ENCODE peak calls at places on chromosomes 3 and 15, in eight cellular contexts. One of them, this sample, is unnamed.

GRCh38 chr3:125151916-125152315 is 60.6 kb downstream of the SLC12A8 start:
- DNase-seq in adrenal gland: no peak
- DNase-seq in PC-9: no peak
- DNase-seq in breast epithelium: no peak
- DNase-seq in GM12864: no peak
- DNase-seq in HFFc6: no peak
- DNase-seq in kidney epithelial cell: no peak
- DNase-seq in cardiac fibroblast: no peak
- DNase-seq in this sample: no peak

GRCh38 chr3:35184775-35185174 is 454.6 kb upstream of the ARPP21 start:
- DNase-seq in kidney epithelial cell: no peak
- DNase-seq in PC-9: no peak
- DNase-seq in HFFc6: no peak
- DNase-seq in adrenal gland: no peak
- DNase-seq in GM12864: no peak
- DNase-seq in cardiac fibroblast: peak; percentile 80
- DNase-seq in breast epithelium: no peak
- DNase-seq in this sample: no peak

GRCh38 chr3:66115858-66116654 is 77.3 kb upstream of the MAGI1 start:
- DNase-seq in adrenal gland: peak; percentile 91
- DNase-seq in GM12864: no peak
- DNase-seq in breast epithelium: peak; percentile 55
- DNase-seq in cardiac fibroblast: peak; percentile 98
- DNase-seq in PC-9: peak; percentile 76
- DNase-seq in kidney epithelial cell: peak; percentile 96
- DNase-seq in HFFc6: peak; percentile 93
- DNase-seq in this sample: peak; percentile 81

GRCh38 chr3:108130705-108131104 is 39.9 kb upstream of the CD47 start:
- DNase-seq in HFFc6: peak; percentile 30
- DNase-seq in cardiac fibroblast: peak; percentile 55
- DNase-seq in adrenal gland: no peak
- DNase-seq in breast epithelium: no peak
- DNase-seq in GM12864: no peak
- DNase-seq in kidney epithelial cell: no peak
- DNase-seq in PC-9: no peak
- DNase-seq in this sample: no peak

GRCh38 chr3:35654471-35654870 is 15.1 kb downstream of the ARPP21 start:
- DNase-seq in GM12864: no peak
- DNase-seq in adrenal gland: no peak
- DNase-seq in kidney epithelial cell: no peak
- DNase-seq in cardiac fibroblast: no peak
- DNase-seq in PC-9: no peak
- DNase-seq in HFFc6: no peak
- DNase-seq in breast epithelium: no peak
- DNase-seq in this sample: no peak

GRCh38 chr3:52891164-52891563 is 6.2 kb downstream of the STIMATE start:
- DNase-seq in GM12864: no peak
- DNase-seq in PC-9: no peak
- DNase-seq in cardiac fibroblast: no peak
- DNase-seq in breast epithelium: no peak
- DNase-seq in kidney epithelial cell: no peak
- DNase-seq in adrenal gland: peak; percentile 46
- DNase-seq in HFFc6: no peak
- DNase-seq in this sample: no peak

GRCh38 chr15:78909160-78909695 is 35.6 kb downstream of the CTSH start:
- DNase-seq in kidney epithelial cell: no peak
- DNase-seq in adrenal gland: no peak
- DNase-seq in HFFc6: no peak
- DNase-seq in breast epithelium: no peak
- DNase-seq in cardiac fibroblast: no peak
- DNase-seq in PC-9: no peak
- DNase-seq in GM12864: no peak
- DNase-seq in this sample: no peak

GRCh38 chr15:62644874-62645755 is 397.4 kb upstream of the TPM1 start:
- DNase-seq in GM12864: no peak
- DNase-seq in breast epithelium: no peak
- DNase-seq in adrenal gland: no peak
- DNase-seq in PC-9: no peak
- DNase-seq in cardiac fibroblast: no peak
- DNase-seq in HFFc6: no peak
- DNase-seq in kidney epithelial cell: no peak
- DNase-seq in this sample: no peak

GRCh38 chr3:30302027-30302426 is 304.4 kb upstream of the TGFBR2 start:
- DNase-seq in kidney epithelial cell: no peak
- DNase-seq in cardiac fibroblast: peak; percentile 39
- DNase-seq in adrenal gland: no peak
- DNase-seq in GM12864: peak; percentile 8
- DNase-seq in HFFc6: no peak
- DNase-seq in breast epithelium: no peak
- DNase-seq in PC-9: no peak
- DNase-seq in this sample: no peak

GRCh38 chr15:59997070-59997701 is 6.9 kb upstream of the FOXB1 start:
- DNase-seq in breast epithelium: no peak
- DNase-seq in adrenal gland: no peak
- DNase-seq in HFFc6: no peak
- DNase-seq in kidney epithelial cell: no peak
- DNase-seq in cardiac fibroblast: no peak
- DNase-seq in PC-9: peak; percentile 45
- DNase-seq in GM12864: peak; percentile 18
- DNase-seq in this sample: no peak

GRCh38 chr3:186589856-186590579 is 19.5 kb downstream of the DNAJB11 start:
- DNase-seq in HFFc6: no peak
- DNase-seq in PC-9: peak; percentile 87
- DNase-seq in GM12864: no peak
- DNase-seq in breast epithelium: no peak
- DNase-seq in adrenal gland: no peak
- DNase-seq in kidney epithelial cell: peak; percentile 34
- DNase-seq in cardiac fibroblast: peak; percentile 48
- DNase-seq in this sample: peak; percentile 86

GRCh38 chr3:151308089-151308488 is 8.5 kb downstream of the GPR87 start:
- DNase-seq in HFFc6: peak; percentile 40
- DNase-seq in PC-9: no peak
- DNase-seq in cardiac fibroblast: no peak
- DNase-seq in GM12864: no peak
- DNase-seq in breast epithelium: no peak
- DNase-seq in adrenal gland: no peak
- DNase-seq in kidney epithelial cell: no peak
- DNase-seq in this sample: no peak

GRCh38 chr3:2166552-2166951 is 67.9 kb downstream of the CNTN4 start:
- DNase-seq in adrenal gland: no peak
- DNase-seq in cardiac fibroblast: no peak
- DNase-seq in breast epithelium: no peak
- DNase-seq in HFFc6: no peak
- DNase-seq in kidney epithelial cell: no peak
- DNase-seq in PC-9: no peak
- DNase-seq in GM12864: no peak
- DNase-seq in this sample: no peak

GRCh38 chr3:119240101-119240581 is 537 bp downstream of the B4GALT4 start:
- DNase-seq in HFFc6: no peak
- DNase-seq in breast epithelium: no peak
- DNase-seq in adrenal gland: peak; percentile 68
- DNase-seq in GM12864: no peak
- DNase-seq in PC-9: no peak
- DNase-seq in cardiac fibroblast: peak; percentile 19
- DNase-seq in kidney epithelial cell: no peak
- DNase-seq in this sample: peak; percentile 14

GRCh38 chr3:122415762-122416654 is at the start of gene WDR5B:
- DNase-seq in GM12864: peak; percentile 98
- DNase-seq in kidney epithelial cell: peak; percentile 88
- DNase-seq in cardiac fibroblast: peak; percentile 99
- DNase-seq in adrenal gland: peak; percentile 99
- DNase-seq in breast epithelium: peak; percentile 99
- DNase-seq in PC-9: peak; percentile 99
- DNase-seq in HFFc6: peak; percentile 97
- DNase-seq in this sample: peak; percentile 100
- TF ChIP-seq CTCF in GM12864: peak; percentile 15
- TF ChIP-seq CTCF in kidney epithelial cell: peak; percentile 15
- TF ChIP-seq CTCF in cardiac fibroblast: no peak
- TF ChIP-seq CTCF in adrenal gland: no peak
- TF ChIP-seq CTCF in breast epithelium: no peak
- TF ChIP-seq CTCF in PC-9: peak; percentile 23
- TF ChIP-seq CTCF in HFFc6: peak; percentile 11
- TF ChIP-seq CTCF in this sample: no peak

DNA sequence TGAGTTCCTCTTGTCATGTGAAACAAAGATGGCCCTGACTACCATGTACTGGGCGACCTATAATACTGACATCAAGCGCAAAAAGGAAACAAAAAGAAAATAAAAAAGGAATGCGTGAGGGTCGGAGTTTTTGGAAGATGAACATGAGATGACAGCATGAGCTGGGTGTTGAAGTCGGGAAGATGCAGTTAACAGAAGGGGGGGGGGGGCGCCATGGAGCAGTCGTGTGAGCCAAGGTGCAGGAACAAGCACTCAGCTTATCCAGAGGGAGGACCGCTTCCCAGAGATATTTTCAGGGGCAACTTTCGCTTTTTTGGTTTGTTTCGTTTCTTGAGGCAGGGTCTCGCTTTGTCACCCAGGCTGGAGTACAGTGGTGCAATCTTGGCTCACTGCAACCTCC is 110.2 kb downstream of the RORA start:
- DNase-seq in cardiac fibroblast: no peak
- DNase-seq in breast epithelium: no peak
- DNase-seq in HFFc6: no peak
- DNase-seq in GM12864: no peak
- DNase-seq in PC-9: no peak
- DNase-seq in adrenal gland: no peak
- DNase-seq in kidney epithelial cell: no peak
- DNase-seq in this sample: no peak
- TF ChIP-seq CTCF in cardiac fibroblast: no peak
- TF ChIP-seq CTCF in breast epithelium: no peak
- TF ChIP-seq CTCF in HFFc6: no peak
- TF ChIP-seq CTCF in GM12864: peak; percentile 36
- TF ChIP-seq CTCF in PC-9: no peak
- TF ChIP-seq CTCF in adrenal gland: no peak
- TF ChIP-seq CTCF in kidney epithelial cell: peak; percentile 36
- TF ChIP-seq CTCF in this sample: no peak

DNA sequence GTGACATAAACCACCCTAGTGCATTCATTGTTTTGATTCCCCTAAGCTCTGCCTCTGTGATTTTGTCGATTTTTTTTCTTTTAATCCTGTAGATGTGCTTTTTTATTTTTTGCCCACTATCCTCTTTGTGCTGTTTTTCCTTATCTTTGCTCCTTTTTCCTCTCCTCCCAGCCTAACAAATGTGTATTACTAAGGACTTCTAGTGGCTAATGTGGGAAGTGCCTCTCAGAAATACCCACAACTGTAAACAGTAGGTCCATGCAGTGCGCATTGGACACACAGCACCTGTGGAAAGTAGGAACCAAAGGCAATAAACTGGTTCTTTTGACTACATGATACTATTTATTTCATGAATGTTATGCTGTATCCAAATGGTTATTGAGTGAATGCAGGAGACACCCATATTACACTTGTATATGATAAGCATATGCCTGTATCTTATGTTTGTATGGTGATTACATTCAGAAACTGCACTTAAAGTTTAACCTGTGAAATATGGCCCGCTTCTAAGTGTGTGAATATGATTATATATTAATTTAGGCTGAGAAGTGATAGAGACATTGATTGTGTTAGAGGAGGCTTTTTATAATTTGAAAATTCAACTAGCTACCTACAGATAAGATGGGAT is 147.8 kb downstream of the PLCL2 start:
- DNase-seq in PC-9: no peak
- DNase-seq in kidney epithelial cell: peak; percentile 14
- DNase-seq in adrenal gland: no peak
- DNase-seq in GM12864: no peak
- DNase-seq in cardiac fibroblast: peak; percentile 69
- DNase-seq in HFFc6: peak; percentile 57
- DNase-seq in breast epithelium: no peak
- DNase-seq in this sample: peak; percentile 2
- TF ChIP-seq CTCF in PC-9: peak; percentile 71
- TF ChIP-seq CTCF in kidney epithelial cell: peak; percentile 63
- TF ChIP-seq CTCF in adrenal gland: peak; percentile 77
- TF ChIP-seq CTCF in GM12864: peak; percentile 51
- TF ChIP-seq CTCF in cardiac fibroblast: peak; percentile 78
- TF ChIP-seq CTCF in HFFc6: peak; percentile 80
- TF ChIP-seq CTCF in breast epithelium: no peak
- TF ChIP-seq CTCF in this sample: no peak

DNA sequence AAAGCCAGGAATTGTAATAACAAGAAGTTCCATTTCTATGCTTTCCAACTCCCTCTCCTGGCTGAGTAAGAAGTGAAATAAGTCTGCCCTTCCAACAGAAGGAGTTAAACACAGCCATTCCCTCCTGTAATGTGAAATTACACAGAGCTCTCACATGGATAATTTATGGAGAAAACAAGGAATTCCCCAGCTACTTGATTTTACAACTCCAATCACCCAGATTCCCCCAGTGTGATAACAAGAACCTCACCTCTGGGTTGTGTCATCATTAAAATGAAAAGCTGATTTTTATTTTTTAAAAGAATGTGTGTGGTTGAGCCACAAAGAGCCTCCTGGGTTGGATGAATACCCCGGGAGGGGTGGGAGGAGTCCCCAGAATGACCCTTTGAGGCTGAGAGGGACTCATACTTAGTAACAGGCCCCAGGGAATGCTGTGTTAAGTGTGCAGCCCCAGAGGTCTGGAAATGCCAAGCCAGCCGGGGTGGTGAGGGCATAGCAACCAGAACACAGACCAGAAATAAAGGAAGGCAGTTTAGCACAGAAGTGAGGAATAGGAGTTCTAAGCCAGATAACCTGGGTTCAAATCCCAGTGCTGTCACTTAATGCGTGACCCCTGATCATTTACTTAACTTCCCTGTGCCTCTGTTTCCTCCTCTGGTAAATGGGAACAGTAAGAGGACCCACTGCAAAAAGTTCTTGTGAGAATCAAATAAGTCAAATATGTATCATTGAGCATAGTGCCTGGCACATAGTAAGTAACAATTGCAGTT is 124.9 kb upstream of the ARHGEF3 start:
- DNase-seq in breast epithelium: no peak
- DNase-seq in kidney epithelial cell: peak; percentile 69
- DNase-seq in GM12864: no peak
- DNase-seq in adrenal gland: no peak
- DNase-seq in cardiac fibroblast: peak; percentile 74
- DNase-seq in HFFc6: peak; percentile 54
- DNase-seq in PC-9: peak; percentile 17
- DNase-seq in this sample: peak; percentile 34
- TF ChIP-seq CTCF in breast epithelium: no peak
- TF ChIP-seq CTCF in kidney epithelial cell: peak; percentile 5
- TF ChIP-seq CTCF in GM12864: no peak
- TF ChIP-seq CTCF in adrenal gland: no peak
- TF ChIP-seq CTCF in cardiac fibroblast: peak; percentile 12
- TF ChIP-seq CTCF in HFFc6: peak; percentile 26
- TF ChIP-seq CTCF in PC-9: no peak
- TF ChIP-seq CTCF in this sample: no peak

DNA sequence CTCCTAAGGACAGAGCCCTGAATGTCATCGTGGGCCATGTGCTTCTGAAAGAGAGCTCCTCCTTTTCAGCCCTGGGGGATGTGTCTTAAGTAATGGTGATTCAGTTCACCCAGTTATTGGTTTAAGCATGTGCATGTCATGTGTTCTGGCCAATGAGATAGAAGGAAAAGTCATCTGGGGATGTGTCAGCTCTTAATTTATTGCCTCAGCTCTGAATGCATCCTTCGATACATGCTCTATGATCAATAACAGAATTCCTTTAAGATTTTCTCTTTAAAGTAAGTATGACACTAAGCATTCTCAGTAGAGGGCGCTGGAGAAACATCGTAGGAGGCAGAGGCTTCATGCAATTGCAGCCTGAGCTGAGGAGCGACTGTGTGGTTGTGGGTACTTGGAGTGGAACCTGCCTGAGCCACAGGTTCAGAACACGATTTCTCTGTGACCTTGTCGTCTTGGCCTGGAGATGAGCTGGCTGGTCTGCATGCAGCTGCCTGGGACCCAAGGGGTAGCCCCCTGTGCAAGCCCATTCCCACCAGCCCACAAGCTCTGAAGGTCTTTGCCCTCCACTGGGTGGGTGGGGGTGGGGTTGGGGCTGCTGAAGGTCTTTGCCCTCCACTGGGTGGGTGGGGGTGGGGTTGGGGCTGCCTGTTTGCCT is 69.5 kb downstream of the C3orf38 start:
- DNase-seq in adrenal gland: peak; percentile 58
- DNase-seq in HFFc6: peak; percentile 10
- DNase-seq in breast epithelium: no peak
- DNase-seq in cardiac fibroblast: peak; percentile 77
- DNase-seq in kidney epithelial cell: peak; percentile 31
- DNase-seq in PC-9: peak; percentile 15
- DNase-seq in GM12864: peak; percentile 10
- DNase-seq in this sample: peak; percentile 13
- TF ChIP-seq CTCF in adrenal gland: peak; percentile 14
- TF ChIP-seq CTCF in HFFc6: peak; percentile 65
- TF ChIP-seq CTCF in breast epithelium: no peak
- TF ChIP-seq CTCF in cardiac fibroblast: peak; percentile 70
- TF ChIP-seq CTCF in kidney epithelial cell: peak; percentile 72
- TF ChIP-seq CTCF in PC-9: peak; percentile 61
- TF ChIP-seq CTCF in GM12864: peak; percentile 64
- TF ChIP-seq CTCF in this sample: peak; percentile 24